ENCODE peak calls at places on chromosomes 2 and 18, in four cellular contexts. One of them, this sample, is unnamed.

GRCh38 chr2:216743781-216744180 is 48.4 kb upstream of the IGFBP5 start:
- DNase-seq in AG10803: no peak
- DNase-seq in HCT116: no peak
- DNase-seq in Caco-2: no peak
- DNase-seq in this sample: no peak

GRCh38 chr2:10466801-10467200 is 18.7 kb upstream of the ODC1 start:
- DNase-seq in AG10803: no peak
- DNase-seq in HCT116: no peak
- DNase-seq in Caco-2: no peak
- DNase-seq in this sample: no peak

GRCh38 chr2:189152476-189152875 is 27.1 kb downstream of the COL5A2 start:
- DNase-seq in AG10803: peak
- DNase-seq in HCT116: no peak
- DNase-seq in Caco-2: no peak
- DNase-seq in this sample: no peak

GRCh38 chr2:82182270-82182669 is 1877.7 kb upstream of the LRRTM1 start:
- DNase-seq in AG10803: no peak
- DNase-seq in HCT116: no peak
- DNase-seq in Caco-2: no peak
- DNase-seq in this sample: no peak

GRCh38 chr2:23843051-23843976 is 83.6 kb downstream of the ATAD2B start:
- DNase-seq in AG10803: peak
- DNase-seq in HCT116: no peak
- DNase-seq in Caco-2: no peak
- DNase-seq in this sample: no peak

GRCh38 chr18:2040279-2040678 is 531.0 kb downstream of the METTL4 start:
- DNase-seq in AG10803: no peak
- DNase-seq in HCT116: no peak
- DNase-seq in Caco-2: no peak
- DNase-seq in this sample: no peak

GRCh38 chr2:37388074-37388473 is 43.6 kb downstream of the QPCT start:
- DNase-seq in AG10803: peak
- DNase-seq in HCT116: no peak
- DNase-seq in Caco-2: no peak
- DNase-seq in this sample: no peak

GRCh38 chr2:166126014-166126639 is 1.7 kb downstream of the SCN1A start:
- DNase-seq in AG10803: peak
- DNase-seq in HCT116: no peak
- DNase-seq in Caco-2: no peak
- DNase-seq in this sample: no peak

DNA sequence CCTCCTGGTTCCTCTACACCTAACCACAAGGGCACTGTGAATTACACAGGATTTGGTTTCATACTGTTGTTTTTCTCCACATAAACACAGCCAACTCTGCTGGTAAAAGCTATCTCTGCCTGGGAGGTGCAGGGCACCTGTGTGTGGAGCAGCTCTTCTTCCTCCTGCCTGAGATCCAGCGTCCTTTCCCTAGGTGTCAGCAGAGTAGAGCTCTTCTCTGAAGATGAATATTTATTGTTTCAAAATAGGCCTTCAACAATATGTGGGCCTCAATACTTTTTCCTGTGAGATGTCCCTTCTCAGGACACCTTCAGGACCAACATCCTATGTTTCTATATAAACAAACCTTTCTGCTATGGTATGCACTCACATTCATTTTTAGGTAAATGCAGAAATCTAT is 573.9 kb upstream of the ID2 start:
- DNase-seq in AG10803: no peak
- DNase-seq in HCT116: no peak
- DNase-seq in Caco-2: no peak
- DNase-seq in this sample: no peak
- TF ChIP-seq CTCF in AG10803: no peak
- TF ChIP-seq CTCF in HCT116: no peak
- TF ChIP-seq CTCF in Caco-2: no peak
- TF ChIP-seq CTCF in this sample: no peak

GRCh38 chr2:237706257-237706656 is 78.9 kb downstream of the LRRFIP1 start:
- DNase-seq in AG10803: no peak
- DNase-seq in HCT116: no peak
- DNase-seq in Caco-2: no peak
- DNase-seq in this sample: no peak

GRCh38 chr2:237705225-237705524 is 77.8 kb downstream of the LRRFIP1 start:
- DNase-seq in AG10803: no peak
- DNase-seq in HCT116: no peak
- DNase-seq in Caco-2: no peak
- DNase-seq in this sample: no peak

GRCh38 chr2:237708961-237709360 is 81.6 kb downstream of the LRRFIP1 start:
- DNase-seq in AG10803: no peak
- DNase-seq in HCT116: no peak
- DNase-seq in Caco-2: no peak
- DNase-seq in this sample: no peak

GRCh38 chr2:237708491-237708890 is 81.1 kb downstream of the LRRFIP1 start:
- DNase-seq in AG10803: no peak
- DNase-seq in HCT116: no peak
- DNase-seq in Caco-2: no peak
- DNase-seq in this sample: no peak

DNA sequence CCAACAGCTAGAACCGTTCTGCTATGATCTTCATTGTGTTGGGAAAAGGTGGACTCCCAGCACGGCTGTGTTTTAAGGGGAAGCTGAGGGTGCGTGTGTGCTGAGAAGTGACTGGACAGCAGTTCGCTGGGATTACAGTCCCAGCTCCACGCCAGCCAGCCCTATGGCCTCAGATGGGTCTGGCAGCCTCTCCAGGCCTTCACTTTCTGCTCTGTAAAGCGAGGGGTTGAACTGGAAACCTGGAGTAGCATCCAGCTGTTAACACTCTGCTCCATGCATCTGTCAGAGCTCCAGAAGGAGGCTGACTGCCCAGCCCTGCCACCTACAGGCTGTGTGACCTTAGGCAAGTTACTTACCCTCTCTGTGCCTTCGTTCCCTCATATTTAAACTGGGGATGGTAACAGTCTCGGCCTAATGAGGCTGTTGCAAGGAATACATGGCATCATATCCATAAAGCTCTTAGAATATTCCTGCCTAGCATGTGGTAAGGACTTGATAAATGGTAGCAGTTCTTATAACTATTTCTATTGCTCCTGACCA is 80.5 kb downstream of the LRRFIP1 start:
- DNase-seq in AG10803: no peak
- DNase-seq in HCT116: no peak
- DNase-seq in Caco-2: no peak
- DNase-seq in this sample: no peak
- TF ChIP-seq CTCF in AG10803: no peak
- TF ChIP-seq CTCF in HCT116: no peak
- TF ChIP-seq CTCF in Caco-2: no peak
- TF ChIP-seq CTCF in this sample: no peak

GRCh38 chr2:155203187-155203586 is 504.7 kb downstream of the KCNJ3 start:
- DNase-seq in AG10803: no peak
- DNase-seq in HCT116: no peak
- DNase-seq in Caco-2: peak
- DNase-seq in this sample: no peak
- TF ChIP-seq CTCF in AG10803: no peak
- TF ChIP-seq CTCF in HCT116: peak
- TF ChIP-seq CTCF in Caco-2: no peak
- TF ChIP-seq CTCF in this sample: no peak

GRCh38 chr18:65938592-65939372 is 188.0 kb downstream of the CDH7 start:
- DNase-seq in AG10803: no peak
- DNase-seq in HCT116: peak
- DNase-seq in Caco-2: peak
- DNase-seq in this sample: peak
- TF ChIP-seq CTCF in AG10803: no peak
- TF ChIP-seq CTCF in HCT116: peak
- TF ChIP-seq CTCF in Caco-2: no peak
- TF ChIP-seq CTCF in this sample: peak

GRCh38 chr2:120669121-120669952 is 66.3 kb upstream of the GLI2 start:
- DNase-seq in AG10803: peak
- DNase-seq in HCT116: peak
- DNase-seq in Caco-2: peak
- DNase-seq in this sample: peak
- TF ChIP-seq CTCF in AG10803: peak
- TF ChIP-seq CTCF in HCT116: peak
- TF ChIP-seq CTCF in Caco-2: peak
- TF ChIP-seq CTCF in this sample: peak

DNA sequence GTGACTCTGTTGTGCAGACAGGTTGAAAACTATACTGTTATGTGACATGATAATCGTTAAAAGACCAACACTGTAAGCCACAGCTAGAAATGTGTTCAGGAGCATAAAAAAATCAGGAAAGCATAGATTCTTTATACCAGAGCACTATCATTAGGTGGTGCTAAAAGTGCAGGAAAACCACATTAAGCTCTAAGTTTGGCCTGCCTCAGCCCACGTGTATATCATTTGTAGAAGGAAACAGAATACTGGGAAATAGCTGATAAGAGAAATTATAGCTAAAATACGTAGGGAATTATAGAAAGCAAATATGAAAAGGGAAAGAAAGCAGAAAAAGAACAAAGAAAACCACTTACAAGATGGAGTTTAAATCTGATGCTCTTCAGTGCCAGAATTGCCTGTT is 26.5 kb upstream of the C2orf74 start:
- DNase-seq in AG10803: peak
- DNase-seq in HCT116: peak
- DNase-seq in Caco-2: peak
- DNase-seq in this sample: no peak
- TF ChIP-seq CTCF in AG10803: peak
- TF ChIP-seq CTCF in HCT116: peak
- TF ChIP-seq CTCF in Caco-2: no peak
- TF ChIP-seq CTCF in this sample: no peak

DNA sequence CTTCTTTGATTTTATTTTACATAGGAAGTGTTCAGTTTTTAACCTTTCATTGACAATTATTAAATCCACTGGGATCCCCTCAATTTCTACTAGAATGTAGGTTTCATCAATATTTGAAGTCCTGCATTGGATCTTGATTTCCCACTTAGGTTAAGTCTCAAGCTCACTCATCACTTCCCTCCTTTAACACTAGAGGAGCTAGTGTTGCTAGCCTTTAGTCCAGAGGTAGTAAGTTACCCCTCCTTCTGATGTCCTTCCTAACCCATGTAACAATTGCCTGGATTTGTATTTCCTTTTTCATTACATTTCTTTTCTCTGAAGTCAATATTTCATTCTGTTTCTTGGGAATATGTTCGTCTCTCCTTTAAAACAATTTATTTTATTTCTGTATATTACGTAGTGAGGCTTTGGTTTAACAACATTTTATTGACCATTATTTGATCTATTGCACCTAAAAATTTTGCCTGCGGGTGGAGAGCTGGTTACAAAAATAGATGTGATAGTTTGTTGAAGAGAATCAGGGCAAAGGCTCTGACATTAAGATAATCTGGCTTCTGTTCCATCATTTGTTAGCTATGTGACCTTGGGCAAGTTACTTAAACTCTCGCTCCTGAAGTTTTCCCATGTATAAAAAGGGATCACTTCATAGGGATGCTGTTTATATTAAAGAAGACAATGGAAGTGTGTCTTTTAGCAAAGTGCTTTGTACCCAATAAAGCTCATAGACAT is 833.0 kb downstream of the SLC4A3 start:
- DNase-seq in AG10803: no peak
- DNase-seq in HCT116: peak
- DNase-seq in Caco-2: no peak
- DNase-seq in this sample: no peak
- TF ChIP-seq CTCF in AG10803: peak
- TF ChIP-seq CTCF in HCT116: peak
- TF ChIP-seq CTCF in Caco-2: peak
- TF ChIP-seq CTCF in this sample: peak

GRCh38 chr2:111135910-111136297 is 15.2 kb downstream of the BCL2L11 start:
- DNase-seq in AG10803: no peak
- DNase-seq in HCT116: no peak
- DNase-seq in Caco-2: peak
- DNase-seq in this sample: no peak
- TF ChIP-seq CTCF in AG10803: no peak
- TF ChIP-seq CTCF in HCT116: peak
- TF ChIP-seq CTCF in Caco-2: no peak
- TF ChIP-seq CTCF in this sample: no peak